ENCODE peak calls at places on chromosome 16, in seven cellular contexts. G is left lung, I is heart right ventricle, N is MCF 10A, M is GM13977, O is AG10803, Z is OCI-LY7. E is an unnamed sample.

GRCh38 chr16:26959416-26960009 is 107.2 kb upstream of the C16orf82 start:
- DNase-seq in G (no peak), N (no peak), Z (no peak), I (no peak), O (no peak), M (no peak), E (no peak)

GRCh38 chr16:19542138-19542821 is 13.2 kb upstream of the VPS35L start:
- DNase-seq in G (no peak), N (no peak), O (no peak), M (no peak), I (no peak), Z (no peak), E (no peak)

GRCh38 chr16:88072571-88073001 is 121.4 kb downstream of the BANP start:
- DNase-seq in N (no peak), G (no peak), M (peak), O (no peak), Z (no peak), I (no peak), E (peak)

GRCh38 chr16:80147021-80147680 is 393.6 kb upstream of the DYNLRB2 start:
- DNase-seq in I (no peak), M (no peak), N (no peak), Z (no peak), G (no peak), O (peak), E (no peak)

GRCh38 chr16:89670496-89671431 is 13.1 kb downstream of the SPATA33 start:
- DNase-seq in O (no peak), N (peak), G (no peak), I (no peak), M (no peak), Z (no peak), E (no peak)

GRCh38 chr16:6428861-6429260 is 903.8 kb upstream of the RBFOX1 start:
- DNase-seq in M (no peak), I (no peak), G (no peak), O (no peak), Z (no peak), N (no peak), E (no peak)

GRCh38 chr16:9138731-9139501 is 47.5 kb downstream of the HAPSTR1 start:
- DNase-seq in I (peak), N (peak), M (peak), O (peak), G (peak), Z (peak), E (peak)

GRCh38 chr16:15885560-15886001 is 2.8 kb downstream of the CEP20 start:
- DNase-seq in I (no peak), M (no peak), Z (no peak), N (no peak), O (no peak), G (no peak), E (peak)

GRCh38 chr16:53726625-53727024 is 22.7 kb downstream of the FTO start:
- DNase-seq in M (no peak), I (no peak), Z (no peak), N (peak), G (no peak), O (no peak), E (no peak)

GRCh38 chr16:69924777-69925191 is 26.4 kb upstream of the CLEC18A start:
- DNase-seq in Z (no peak), N (no peak), O (peak), G (peak), M (no peak), I (peak), E (peak)

GRCh38 chr16:15996432-15997109 is 47.2 kb downstream of the ABCC1 start:
- DNase-seq in G (peak), O (peak), Z (no peak), M (no peak), N (peak), I (peak), E (peak)

GRCh38 chr16:67207116-67207856 is 8.4 kb downstream of the ELMO3 start:
- DNase-seq in I (no peak), Z (no peak), N (peak), M (no peak), G (no peak), O (no peak), E (no peak)

GRCh38 chr16:105521-105920 is 27.5 kb downstream of the MPG start:
- DNase-seq in O (no peak), G (no peak), M (no peak), Z (no peak), I (no peak), N (no peak), E (no peak)

GRCh38 chr16:88619859-88620655 is 18.3 kb upstream of the IL17C start:
- DNase-seq in N (no peak), Z (no peak), G (no peak), O (no peak), I (no peak), M (no peak), E (no peak)

GRCh38 chr16:56672761-56673536 is 3.3 kb downstream of the MT1H start:
- DNase-seq in Z (no peak), M (no peak), N (peak), O (no peak), G (no peak), I (no peak), E (no peak)

GRCh38 chr16:89892055-89892630 is 18.8 kb downstream of the TCF25 start:
- DNase-seq in N (no peak), G (no peak), M (no peak), O (no peak), Z (no peak), I (no peak), E (peak)

GRCh38 chr16:56357765-56358322 is 67.5 kb downstream of the AMFR start:
- DNase-seq in M (peak), I (no peak), O (no peak), N (no peak), Z (no peak), G (no peak), E (no peak)

GRCh38 chr16:66228791-66229190 is 137.7 kb upstream of the CDH5 start:
- DNase-seq in N (peak), O (peak), M (no peak), Z (no peak), I (no peak), G (no peak), E (no peak)

GRCh38 chr16:67356372-67356771 is 29.8 kb downstream of the LRRC36 start:
- DNase-seq in O (no peak), I (no peak), G (no peak), Z (no peak), M (no peak), N (no peak), E (no peak)

GRCh38 chr16:55055262-55055661 is 124.6 kb downstream of the IRX5 start:
- DNase-seq in Z (no peak), O (no peak), M (no peak), N (no peak), G (no peak), I (no peak), E (no peak)
- TF ChIP-seq CTCF in Z (no peak), O (no peak), M (no peak), N (no peak), G (no peak), I (no peak), E (no peak)

GRCh38 chr16:86073763-86074493 is 175.0 kb downstream of the IRF8 start:
- DNase-seq in M (no peak), N (no peak), Z (no peak), G (peak), I (no peak), O (no peak), E (no peak)

GRCh38 chr16:86074651-86075487 is 175.9 kb downstream of the IRF8 start:
- DNase-seq in G (peak), O (no peak), I (no peak), N (no peak), Z (no peak), M (no peak), E (no peak)

GRCh38 chr16:86071611-86072240 is 172.8 kb downstream of the IRF8 start:
- DNase-seq in G (no peak), O (no peak), N (no peak), Z (no peak), M (no peak), I (no peak), E (no peak)

GRCh38 chr16:86072328-86073102 is 173.6 kb downstream of the IRF8 start:
- DNase-seq in M (peak), Z (peak), I (peak), G (peak), O (peak), N (peak), E (no peak)

DNA sequence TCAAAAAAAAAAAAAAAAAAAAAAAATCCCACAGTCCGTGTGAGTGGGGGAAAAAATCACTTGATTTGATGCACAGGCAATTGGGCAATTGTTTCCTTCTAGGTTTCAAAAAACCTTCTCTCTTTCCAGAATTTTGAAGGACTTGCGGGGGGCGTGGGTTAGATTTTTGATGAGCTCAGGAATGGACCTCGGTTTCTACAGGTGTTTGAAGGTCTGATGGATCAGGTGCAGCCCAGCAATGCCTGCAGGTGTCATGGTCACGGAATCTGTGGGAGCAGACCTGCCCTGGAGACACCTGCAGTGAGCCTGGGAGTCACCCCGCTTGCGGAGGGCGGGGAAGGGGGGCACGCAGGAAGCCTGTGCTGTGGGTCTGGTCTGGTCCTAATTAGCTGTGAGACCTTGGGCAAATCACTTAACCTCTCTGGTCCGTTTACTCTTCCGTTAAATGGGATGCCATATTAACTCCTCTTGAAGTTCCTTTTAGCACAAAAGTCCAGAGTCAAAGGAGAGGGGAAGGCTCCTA is 174.2 kb downstream of the IRF8 start:
- DNase-seq in O (no peak), G (peak), I (no peak), Z (no peak), N (no peak), M (no peak), E (no peak)
- TF ChIP-seq CTCF in O (no peak), G (no peak), I (peak), Z (peak), N (no peak), M (no peak), E (no peak)

GRCh38 chr16:64950262-64950661 is 171.6 kb downstream of the CDH11 start:
- DNase-seq in M (no peak), N (no peak), O (no peak), Z (no peak), G (no peak), I (no peak), E (no peak)
- TF ChIP-seq CTCF in M (peak), N (no peak), O (peak), Z (peak), G (no peak), I (no peak), E (no peak)

GRCh38 chr16:17509194-17509593 is 38.4 kb upstream of the XYLT1 start:
- DNase-seq in N (no peak), Z (no peak), I (no peak), M (no peak), O (no peak), G (no peak), E (no peak)
- TF ChIP-seq CTCF in N (no peak), Z (no peak), I (no peak), M (no peak), O (no peak), G (no peak), E (no peak)

GRCh38 chr16:58499092-58499511 is 841 bp upstream of the NDRG4 start:
- DNase-seq in I (no peak), Z (no peak), G (no peak), O (no peak), M (no peak), N (no peak), E (no peak)

GRCh38 chr16:58501242-58502131 is 1.5 kb downstream of the NDRG4 start:
- DNase-seq in N (no peak), O (no peak), G (no peak), M (peak), I (no peak), Z (peak), E (no peak)

GRCh38 chr16:58498341-58499091 is 1.4 kb upstream of the NDRG4 start:
- DNase-seq in G (no peak), M (no peak), N (no peak), Z (no peak), O (no peak), I (no peak), E (no peak)

GRCh38 chr16:58500329-58501241 is 642 bp downstream of the NDRG4 start:
- DNase-seq in M (no peak), G (no peak), Z (no peak), O (no peak), N (no peak), I (no peak), E (peak)

GRCh38 chr16:58499615-58500328 is at the start of gene NDRG4:
- DNase-seq in M (peak), G (no peak), Z (peak), N (peak), O (peak), I (peak), E (no peak)
- TF ChIP-seq CTCF in M (no peak), G (no peak), Z (no peak), N (no peak), O (no peak), I (no peak), E (no peak)

GRCh38 chr16:3389663-3390338 is 11.0 kb downstream of the ZSCAN32 start:
- DNase-seq in N (no peak), O (no peak), I (no peak), Z (peak), G (no peak), M (no peak), E (no peak)

GRCh38 chr16:3383045-3383448 is 17.8 kb downstream of the ZSCAN32 start:
- DNase-seq in O (no peak), G (no peak), N (peak), M (no peak), Z (no peak), I (no peak), E (no peak)

DNA sequence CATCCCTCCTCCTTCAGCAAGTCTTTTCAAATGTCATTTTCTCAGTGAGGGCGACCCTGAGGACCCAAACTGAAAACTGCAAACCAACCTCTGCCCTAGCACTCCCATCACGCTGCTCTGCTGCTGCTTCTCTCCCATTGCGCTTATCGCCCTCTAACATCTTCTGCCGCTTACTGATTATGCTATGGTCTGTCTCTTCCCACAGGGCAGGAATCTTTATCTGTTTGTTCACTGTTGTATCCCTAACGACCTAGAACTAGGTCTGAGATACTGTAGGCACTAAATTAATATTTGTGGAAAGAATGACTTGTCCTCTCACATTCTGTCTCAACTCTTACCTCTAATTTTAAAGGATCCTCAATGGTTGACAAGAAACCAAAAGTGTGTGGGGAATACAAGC is 12.5 kb downstream of the ZSCAN32 start:
- DNase-seq in O (no peak), M (no peak), N (no peak), G (no peak), Z (no peak), I (no peak), E (no peak)
- TF ChIP-seq CTCF in O (no peak), M (no peak), N (no peak), G (no peak), Z (no peak), I (no peak), E (no peak)

DNA sequence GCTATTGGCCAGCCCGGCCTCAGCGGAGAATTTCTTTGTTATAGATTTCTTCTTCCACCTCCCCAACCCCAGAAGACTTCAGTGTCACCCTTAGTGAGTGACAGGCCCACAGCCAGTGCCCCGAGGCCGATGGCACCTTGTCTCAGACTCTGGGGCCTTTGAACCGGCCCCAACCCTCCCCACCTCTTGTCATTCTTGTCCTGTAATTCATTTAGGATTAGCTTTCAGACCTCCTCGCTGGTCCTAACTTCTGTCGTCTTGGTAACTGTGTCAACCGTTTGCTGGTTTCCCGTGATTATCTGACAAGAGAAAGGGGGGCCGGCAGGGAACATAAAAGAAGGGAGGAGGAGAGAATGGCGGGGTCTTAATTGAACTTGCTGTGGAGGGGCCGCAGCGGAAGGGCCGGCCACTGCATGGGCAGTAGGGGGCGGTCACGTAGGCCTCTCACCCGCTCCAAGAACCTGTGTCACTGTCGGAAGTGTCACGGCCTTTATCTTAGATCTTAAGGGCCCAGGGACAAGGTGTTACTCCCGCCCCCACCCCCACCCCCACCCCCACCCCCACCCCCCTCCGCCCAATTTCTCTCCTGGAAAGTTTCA is 46.5 kb upstream of the GSE1 start:
- DNase-seq in I (no peak), M (no peak), N (no peak), Z (no peak), G (no peak), O (no peak), E (no peak)
- TF ChIP-seq CTCF in I (no peak), M (peak), N (no peak), Z (no peak), G (no peak), O (no peak), E (no peak)